ENCODE peak calls at places on chromosome 4, in ten cellular contexts. A is neuronal stem cell, K is astrocyte, P is PC-3, J is mammary epithelial cell, I is H9, R is adipocyte, C is mesenchymal stem cell, G is HCT116, U is IMR-90. X is an unnamed sample.

GRCh38 chr4:121951570-121952110 is at the start of gene TRPC3:
- DNase-seq in A (peak; percentile 51), K (peak; percentile 10), P (no peak), J (peak; percentile 15), I (peak; percentile 45), R (peak; percentile 68), C (peak; percentile 39), G (no peak), U (peak; percentile 25), X (peak; percentile 33)

GRCh38 chr4:122764808-122765189 is 32.3 kb downstream of the BBS12 start:
- DNase-seq in A (no peak), K (peak; percentile 85), P (peak; percentile 53), J (peak; percentile 67), I (no peak), R (peak; percentile 94), C (peak; percentile 95), G (no peak), U (peak; percentile 92), X (peak; percentile 87)

GRCh38 chr4:72875545-72875944 is 194.0 kb downstream of the COX18 start:
- DNase-seq in A (no peak), K (no peak), P (no peak), J (no peak), I (no peak), R (no peak), C (no peak), G (no peak), U (no peak), X (no peak)

GRCh38 chr4:141569141-141569540 is 67.2 kb upstream of the IL15 start:
- DNase-seq in A (no peak), K (peak; percentile 47), P (peak; percentile 65), J (no peak), I (no peak), R (peak; percentile 38), C (peak; percentile 9), G (no peak), U (peak; percentile 67), X (peak; percentile 58)

GRCh38 chr4:82754546-82755165 is 43.9 kb downstream of the SCD5 start:
- DNase-seq in A (no peak), K (no peak), P (no peak), J (no peak), I (no peak), R (no peak), C (no peak), G (no peak), U (no peak), X (no peak)

GRCh38 chr4:165873298-165874071 is 448 bp downstream of the TLL1 start:
- DNase-seq in A (peak; percentile 48), K (peak; percentile 13), P (peak; percentile 44), J (peak; percentile 56), I (peak; percentile 48), R (peak; percentile 62), C (peak; percentile 30), G (no peak), U (no peak), X (peak; percentile 35)

GRCh38 chr4:8232748-8233147 is 33.7 kb downstream of the SH3TC1 start:
- DNase-seq in A (no peak), K (no peak), P (no peak), J (no peak), I (no peak), R (no peak), C (no peak), G (no peak), U (no peak), X (no peak)

GRCh38 chr4:114257516-114257915 is 278.1 kb upstream of the ARSJ start:
- DNase-seq in A (no peak), K (peak; percentile 66), P (peak; percentile 6), J (no peak), I (no peak), R (peak; percentile 40), C (no peak), G (no peak), U (peak; percentile 79), X (peak; percentile 70)

GRCh38 chr4:119138046-119138445 is 2.4 kb downstream of the MYOZ2 start:
- DNase-seq in A (no peak), K (peak; percentile 51), P (no peak), J (no peak), I (no peak), R (peak; percentile 11), C (peak; percentile 46), G (no peak), U (peak; percentile 61), X (peak; percentile 55)

GRCh38 chr4:84944952-84945351 is 21.5 kb downstream of the WDFY3 start:
- DNase-seq in A (no peak), K (peak; percentile 34), P (no peak), J (peak; percentile 65), I (no peak), R (no peak), C (peak; percentile 28), G (no peak), U (peak; percentile 31), X (no peak)

GRCh38 chr4:38368612-38369011 is 295.4 kb upstream of the KLF3 start:
- DNase-seq in A (no peak), K (peak; percentile 93), P (peak; percentile 6), J (no peak), I (no peak), R (peak; percentile 30), C (peak; percentile 76), G (no peak), U (peak; percentile 28), X (peak; percentile 95)

GRCh38 chr4:83083925-83084475 is 30.5 kb downstream of the PLAC8 start:
- DNase-seq in A (no peak), K (no peak), P (no peak), J (no peak), I (no peak), R (no peak), C (no peak), G (no peak), U (no peak), X (no peak)

GRCh38 chr4:5322321-5322720 is 271.0 kb downstream of the STK32B start:
- DNase-seq in A (no peak), K (no peak), P (peak; percentile 24), J (no peak), I (no peak), R (no peak), C (no peak), G (no peak), U (peak; percentile 4), X (no peak)

GRCh38 chr4:150119492-150119891 is 41.2 kb downstream of the DCLK2 start:
- DNase-seq in A (no peak), K (peak; percentile 50), P (peak; percentile 76), J (no peak), I (no peak), R (peak; percentile 67), C (peak; percentile 52), G (no peak), U (peak; percentile 57), X (peak; percentile 52)

GRCh38 chr4:47218631-47219030 is 187.3 kb downstream of the GABRB1 start:
- DNase-seq in A (no peak), K (peak; percentile 63), P (no peak), J (no peak), I (no peak), R (no peak), C (no peak), G (no peak), U (no peak), X (no peak)

GRCh38 chr4:15963001-15963451 is at the start of gene FGFBP2:
- DNase-seq in A (no peak), K (peak; percentile 31), P (peak; percentile 56), J (peak; percentile 47), I (peak; percentile 79), R (peak; percentile 66), C (peak; percentile 58), G (peak; percentile 21), U (peak; percentile 44), X (peak; percentile 54)

GRCh38 chr4:113969935-113970334 is 9.5 kb downstream of the ARSJ start:
- DNase-seq in A (no peak), K (peak; percentile 30), P (peak; percentile 46), J (peak; percentile 27), I (no peak), R (peak; percentile 51), C (no peak), G (no peak), U (no peak), X (no peak)

GRCh38 chr4:5050520-5050955 is 742 bp upstream of the STK32B start:
- DNase-seq in A (peak; percentile 68), K (peak; percentile 59), P (peak; percentile 75), J (peak; percentile 63), I (peak; percentile 87), R (peak; percentile 94), C (peak; percentile 86), G (peak; percentile 34), U (peak; percentile 83), X (peak; percentile 76)

DNA sequence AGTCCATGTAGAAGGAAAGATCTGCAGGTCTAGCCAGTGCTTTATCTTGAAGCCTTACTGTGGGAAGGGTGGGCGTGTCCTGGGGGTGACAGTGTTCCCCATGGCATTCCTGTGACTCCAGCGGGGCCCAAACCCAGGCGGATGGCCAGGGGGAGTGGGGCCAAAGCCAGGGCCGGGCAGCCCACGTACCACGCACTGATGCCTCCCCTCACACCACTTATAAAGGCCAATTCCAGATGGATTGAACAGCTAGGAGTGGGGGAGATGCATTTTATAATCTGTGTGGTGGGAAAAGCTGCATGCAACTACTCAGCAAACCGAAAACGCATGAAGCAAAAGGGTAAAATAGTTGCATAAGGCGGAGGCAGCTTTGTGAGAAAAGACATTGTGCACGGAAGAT is 36.4 kb downstream of the NELFA start:
- DNase-seq in A (no peak), K (no peak), P (no peak), J (no peak), I (no peak), R (no peak), C (no peak), G (no peak), U (no peak), X (no peak)
- H3K9ac ChIP-seq in A (no peak overlapping the region), K (no peak overlapping the region), P (no peak overlapping the region), J (no peak overlapping the region), I (no peak overlapping the region), R (no peak overlapping the region), C (no peak overlapping the region), G (no peak overlapping the region), U (no peak overlapping the region), X (no peak overlapping the region)

GRCh38 chr4:76211769-76212168 is 1.9 kb downstream of the SCARB2 start:
- DNase-seq in A (no peak), K (no peak), P (no peak), J (no peak), I (no peak), R (no peak), C (no peak), G (no peak), U (no peak), X (no peak)
- H3K4me1 ChIP-seq in A (peaks cover 10% of the 10 kb centered on the region), K (peaks cover 31% of the 10 kb centered on the region), P (peaks cover 57% of the 10 kb centered on the region), J (peaks cover 44% of the 10 kb centered on the region), I (peaks cover 4% of the 10 kb centered on the region), R (peaks cover 66% of the 10 kb centered on the region), C (peaks cover 14% of the 10 kb centered on the region), G (peaks cover 18% of the 10 kb centered on the region), U (peaks cover 11% of the 10 kb centered on the region), X (peaks cover 19% of the 10 kb centered on the region)

DNA sequence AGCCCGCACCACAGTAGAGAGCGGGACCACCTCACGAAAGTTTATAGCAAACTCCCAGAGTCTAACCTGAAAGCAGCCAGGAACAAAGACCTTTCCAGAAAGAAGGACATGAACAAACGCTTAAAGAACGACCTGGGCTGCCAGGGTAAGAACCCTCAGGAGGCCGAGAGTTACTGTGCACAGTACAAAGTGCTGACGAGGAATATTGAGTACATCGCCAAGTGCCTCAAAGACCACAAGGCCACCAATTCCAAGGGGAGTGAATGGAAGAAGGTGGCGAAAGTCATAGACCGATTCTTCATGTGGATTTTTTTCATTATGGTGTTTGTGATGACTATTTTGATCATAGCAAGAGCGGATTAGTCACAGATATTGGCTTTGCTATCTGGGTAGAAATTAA is 19.0 kb downstream of the CHRNA9 start:
- DNase-seq in A (no peak), K (no peak), P (no peak), J (no peak), I (no peak), R (no peak), C (no peak), G (no peak), U (no peak), X (no peak)
- H3K9ac ChIP-seq in A (no peak overlapping the region), K (no peak overlapping the region), P (no peak overlapping the region), J (no peak overlapping the region), I (no peak overlapping the region), R (no peak overlapping the region), C (no peak overlapping the region), G (no peak overlapping the region), U (no peak overlapping the region), X (no peak overlapping the region)

GRCh38 chr4:17189322-17189721 is 290.9 kb upstream of the LDB2 start:
- DNase-seq in A (no peak), K (peak; percentile 83), P (no peak), J (no peak), I (no peak), R (peak; percentile 89), C (peak; percentile 55), G (no peak), U (peak; percentile 87), X (peak; percentile 84)
- H3K4me1 ChIP-seq in A (peaks cover 8% of the 10 kb centered on the region), K (peaks cover 16% of the 10 kb centered on the region), P (no peaks in the 10 kb centered on the region), J (no peaks in the 10 kb centered on the region), I (peaks cover 6% of the 10 kb centered on the region), R (peaks cover 39% of the 10 kb centered on the region), C (no peaks in the 10 kb centered on the region), G (no peaks in the 10 kb centered on the region), U (peaks cover 19% of the 10 kb centered on the region), X (peaks cover 14% of the 10 kb centered on the region)

X was measured in fibroblast of lung.